ENCODE peak calls at places on chromosomes 1 and 21, in nine cellular contexts. S, X, P, E, D, Z, F, U and B are unnamed samples.

GRCh38 chr1:245953876-245954660 is 553.0 kb downstream of the SMYD3 start:
- DNase-seq in S (peak; percentile 83), X (no peak), P (no peak), E (no peak), D (no peak), Z (no peak), F (no peak), U (no peak), B (no peak)

GRCh38 chr1:181767001-181767708 is 283.8 kb downstream of the CACNA1E start:
- DNase-seq in S (no peak), X (no peak), P (no peak), E (no peak), D (no peak), Z (no peak), F (no peak), U (no peak), B (no peak)

GRCh38 chr1:24898152-24898908 is 31.7 kb downstream of the RUNX3 start:
- DNase-seq in S (peak; percentile 87), X (peak; percentile 12), P (peak; percentile 69), E (peak; percentile 69), D (peak; percentile 69), Z (no peak), F (peak; percentile 65), U (peak; percentile 50), B (peak; percentile 77)

GRCh38 chr1:203612932-203613682 is 13.5 kb upstream of the ATP2B4 start:
- DNase-seq in S (peak; percentile 34), X (peak; percentile 66), P (no peak), E (no peak), D (no peak), Z (no peak), F (no peak), U (no peak), B (no peak)

GRCh38 chr1:193310569-193310968 is 124.2 kb upstream of the B3GALT2 start:
- DNase-seq in S (no peak), X (no peak), P (no peak), E (no peak), D (no peak), Z (peak; percentile 53), F (no peak), U (no peak), B (peak; percentile 50)

GRCh38 chr1:966135-966602 is at the start of gene PLEKHN1:
- DNase-seq in S (no peak), X (peak; percentile 45), P (no peak), E (no peak), D (no peak), Z (peak; percentile 30), F (peak; percentile 63), U (no peak), B (peak; percentile 60)

GRCh38 chr1:116356673-116357072 is 16.4 kb upstream of the ATP1A1 start:
- DNase-seq in S (no peak), X (peak; percentile 71), P (no peak), E (no peak), D (no peak), Z (no peak), F (no peak), U (no peak), B (no peak)

GRCh38 chr1:18323259-18323658 is 157.5 kb upstream of the KLHDC7A start:
- DNase-seq in S (no peak), X (no peak), P (no peak), E (no peak), D (no peak), Z (no peak), F (no peak), U (no peak), B (no peak)

GRCh38 chr1:246566808-246567154 is 525 bp downstream of the CNST start:
- DNase-seq in S (no peak), X (peak; percentile 17), P (no peak), E (no peak), D (peak; percentile 21), Z (no peak), F (no peak), U (peak; percentile 55), B (no peak)

GRCh38 chr1:28313710-28314510 is 14.9 kb upstream of the MED18 start:
- DNase-seq in S (peak; percentile 90), X (peak; percentile 70), P (peak; percentile 97), E (peak; percentile 84), D (peak; percentile 47), Z (peak; percentile 85), F (peak; percentile 73), U (no peak), B (peak; percentile 52)

GRCh38 chr1:22169816-22170215 is 26.9 kb upstream of the WNT4 start:
- DNase-seq in S (no peak), X (no peak), P (no peak), E (no peak), D (no peak), Z (no peak), F (no peak), U (no peak), B (no peak)

GRCh38 chr1:248807067-248807737 is 18.5 kb downstream of the SH3BP5L start:
- DNase-seq in S (peak; percentile 91), X (peak; percentile 39), P (peak; percentile 73), E (peak; percentile 77), D (peak; percentile 37), Z (peak; percentile 50), F (peak; percentile 67), U (peak; percentile 66), B (peak; percentile 74)

GRCh38 chr1:68112835-68113243 is 62.4 kb upstream of the DIRAS3 start:
- DNase-seq in S (no peak), X (peak; percentile 93), P (no peak), E (no peak), D (peak; percentile 26), Z (no peak), F (no peak), U (peak; percentile 32), B (no peak)

GRCh38 chr1:45864124-45864721 is 60.8 kb downstream of the MAST2 start:
- DNase-seq in S (no peak), X (no peak), P (no peak), E (no peak), D (no peak), Z (no peak), F (no peak), U (no peak), B (no peak)

GRCh38 chr1:14970799-14971141 is 182.8 kb upstream of the TMEM51 start:
- DNase-seq in S (no peak), X (no peak), P (no peak), E (no peak), D (no peak), Z (no peak), F (no peak), U (no peak), B (no peak)
- H3K4me3 ChIP-seq in S (no peak overlapping the region), X (no peak overlapping the region), P (no peak overlapping the region), E (no peak overlapping the region), D (no peak overlapping the region), Z (no peak overlapping the region), F (no peak overlapping the region), U (peak overlapping the region; percentile 33), B (no peak overlapping the region)

GRCh38 chr21:14071902-14072734 is 138.6 kb downstream of the LIPI start:
- DNase-seq in S (no peak), X (no peak), P (no peak), E (no peak), D (no peak), Z (no peak), F (peak; percentile 20), U (no peak), B (no peak)

GRCh38 chr21:14074177-14074576 is 136.6 kb downstream of the LIPI start:
- DNase-seq in S (no peak), X (no peak), P (no peak), E (no peak), D (no peak), Z (no peak), F (no peak), U (no peak), B (no peak)

GRCh38 chr21:14073615-14074014 is 137.1 kb downstream of the LIPI start:
- DNase-seq in S (no peak), X (no peak), P (no peak), E (no peak), D (no peak), Z (no peak), F (no peak), U (no peak), B (no peak)

GRCh38 chr21:14070968-14071367 is 139.8 kb downstream of the LIPI start:
- DNase-seq in S (no peak), X (no peak), P (no peak), E (no peak), D (no peak), Z (no peak), F (no peak), U (no peak), B (no peak)

GRCh38 chr21:14072761-14073535 is 137.8 kb downstream of the LIPI start:
- DNase-seq in S (no peak), X (no peak), P (no peak), E (no peak), D (no peak), Z (no peak), F (no peak), U (no peak), B (no peak)
- TF ChIP-seq POLR2A in S (no peak), X (no peak), P (no peak), E (no peak), D (no peak), Z (no peak), F (no peak), U (no peak), B (no peak)

GRCh38 chr1:161933592-161934277 is 89.9 kb downstream of the OLFML2B start:
- DNase-seq in S (no peak), X (no peak), P (no peak), E (no peak), D (no peak), Z (no peak), F (no peak), U (no peak), B (no peak)

GRCh38 chr1:161928056-161928455 is 95.6 kb downstream of the OLFML2B start:
- DNase-seq in S (no peak), X (peak; percentile 17), P (no peak), E (no peak), D (no peak), Z (no peak), F (no peak), U (no peak), B (no peak)

GRCh38 chr1:161929137-161929536 is 94.5 kb downstream of the OLFML2B start:
- DNase-seq in S (no peak), X (no peak), P (no peak), E (no peak), D (no peak), Z (no peak), F (no peak), U (no peak), B (no peak)

GRCh38 chr1:161932668-161933067 is 91.0 kb downstream of the OLFML2B start:
- DNase-seq in S (no peak), X (no peak), P (no peak), E (peak; percentile 64), D (no peak), Z (no peak), F (no peak), U (no peak), B (peak; percentile 9)

DNA sequence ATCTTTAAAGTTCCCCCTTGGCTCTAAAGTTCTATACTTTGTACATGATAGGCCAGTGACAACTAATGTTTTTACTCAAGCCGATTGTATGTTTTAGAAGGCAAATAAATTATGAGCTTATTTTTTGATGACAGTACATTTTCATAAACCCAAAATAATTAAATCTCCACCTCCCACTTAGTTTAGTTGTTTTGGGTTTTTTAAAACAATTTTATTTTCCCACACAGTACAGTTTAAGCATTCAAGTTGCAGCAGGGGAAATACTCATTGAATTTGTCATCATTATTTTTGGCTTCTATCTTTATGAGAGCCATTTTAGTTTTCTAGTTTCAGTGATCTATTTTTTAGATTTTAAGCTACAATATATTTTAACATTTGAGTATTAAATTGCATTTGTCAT is 93.6 kb downstream of the OLFML2B start:
- DNase-seq in S (no peak), X (peak; percentile 50), P (no peak), E (no peak), D (no peak), Z (no peak), F (no peak), U (no peak), B (no peak)
- H3K4me3 ChIP-seq in S (no peak overlapping the region), X (no peak overlapping the region), P (no peak overlapping the region), E (no peak overlapping the region), D (no peak overlapping the region), Z (no peak overlapping the region), F (no peak overlapping the region), U (no peak overlapping the region), B (no peak overlapping the region)

GRCh38 chr1:47333578-47333921 is at the start of gene CMPK1:
- DNase-seq in S (peak; percentile 96), X (peak; percentile 77), P (peak; percentile 91), E (peak; percentile 92), D (peak; percentile 49), Z (peak; percentile 73), F (peak; percentile 84), U (peak; percentile 85), B (peak; percentile 86)
- TF ChIP-seq POLR2A in S (no peak), X (peak; percentile 4), P (no peak), E (no peak), D (peak; percentile 78), Z (peak; percentile 59), F (no peak), U (no peak), B (peak; percentile 45)